ENCODE peak calls at places on chromosomes 11 and 22, in seven cellular contexts. U, B, I, K, F, P and M are unnamed samples.
A peak's percentile ranks its signal among the peaks of the same experiment; 100 is the strongest.

GRCh38 chr11:2524446-2525165 is 79.8 kb downstream of the KCNQ1 start:
- DNase-seq in B (no peak), F (no peak), P (no peak), U (no peak), K (no peak), I (no peak), M (no peak)

GRCh38 chr11:134363592-134363991 is 31.8 kb downstream of the GLB1L2 start:
- DNase-seq in K (no peak), F (no peak), P (no peak), I (no peak), U (no peak), B (no peak), M (no peak)

GRCh38 chr22:17285661-17286060 is 66.4 kb upstream of the ADA2 start:
- DNase-seq in B (no peak), K (no peak), P (no peak), F (no peak), U (no peak), I (no peak), M (no peak)

GRCh38 chr22:38246692-38247091 is 26.1 kb downstream of the TMEM184B start:
- DNase-seq in B (no peak), K (no peak), I (no peak), P (no peak), F (no peak), U (no peak), M (no peak)

GRCh38 chr11:5689551-5689983 is at the start of gene TRIM22:
- DNase-seq in F (no peak), P (peak; percentile 83), B (peak; percentile 14), I (peak; percentile 14), K (peak; percentile 10), U (no peak), M (peak; percentile 40)

GRCh38 chr11:60165946-60166345 is 16.9 kb downstream of the MS4A6A start:
- DNase-seq in U (no peak), P (no peak), I (no peak), B (no peak), F (no peak), K (no peak), M (no peak)

GRCh38 chr11:17851697-17852096 is 117.1 kb downstream of the KCNC1 start:
- DNase-seq in I (no peak), B (no peak), K (no peak), F (no peak), P (no peak), U (no peak), M (no peak)

GRCh38 chr11:10087621-10088225 is 206.3 kb downstream of the SBF2 start:
- DNase-seq in P (no peak), I (no peak), K (peak; percentile 88), B (no peak), U (no peak), F (no peak), M (no peak)

GRCh38 chr22:29727248-29727551 is 7.4 kb downstream of the CABP7 start:
- DNase-seq in F (peak; percentile 51), U (no peak), K (peak; percentile 9), I (no peak), P (no peak), B (no peak), M (no peak)

GRCh38 chr22:35315855-35316745 is 16.4 kb downstream of the TOM1 start:
- DNase-seq in B (no peak), K (no peak), U (peak; percentile 85), I (no peak), P (no peak), F (no peak), M (no peak)

GRCh38 chr11:113177596-113178115 is 136.7 kb upstream of the TTC12 start:
- DNase-seq in F (no peak), K (no peak), P (no peak), B (no peak), I (no peak), U (no peak), M (no peak)